ENCODE peak calls at places on chromosome 9, in five cellular contexts. S is pancreas; J is cardiac muscle cell; I is PC-3; Y is CD8-positive, alpha-beta memory T cell. Z is an unnamed sample. For H3K4me1, the result is how much of the 10 kb centered on the place peaks cover.

GRCh38 chr9:109497193-109498165 is 628 bp downstream of the PTPN3 start:
- DNase-seq in S (no peak), J (peak), I (peak), Y (no peak), Z (no peak)

GRCh38 chr9:87537625-87538024 is 40.0 kb downstream of the DAPK1 start:
- DNase-seq in S (no peak), J (no peak), I (no peak), Y (no peak), Z (no peak)

GRCh38 chr9:104758974-104759373 is 5.0 kb upstream of the NIPSNAP3B start:
- DNase-seq in S (no peak), J (no peak), I (no peak), Y (no peak), Z (no peak)

GRCh38 chr9:18343799-18344198 is 130.2 kb upstream of the ADAMTSL1 start:
- DNase-seq in S (no peak), J (no peak), I (no peak), Y (no peak), Z (no peak)

GRCh38 chr9:100619194-100619593 is 41.3 kb downstream of the CAVIN4 start:
- DNase-seq in S (peak), J (no peak), I (no peak), Y (no peak), Z (no peak)

GRCh38 chr9:32644698-32645097 is 9.2 kb upstream of the TAF1L start:
- DNase-seq in S (no peak), J (no peak), I (peak), Y (no peak), Z (peak)

GRCh38 chr9:106560540-106560939 is 302.4 kb upstream of the ZNF462 start:
- DNase-seq in S (no peak), J (no peak), I (no peak), Y (no peak), Z (no peak)

GRCh38 chr9:129283290-129283691 is 105.2 kb upstream of the IER5L start:
- DNase-seq in S (no peak), J (no peak), I (no peak), Y (no peak), Z (no peak)

GRCh38 chr9:112489039-112489546 is 2.5 kb downstream of the KIAA1958 start:
- DNase-seq in S (no peak), J (peak), I (no peak), Y (no peak), Z (no peak)

GRCh38 chr9:16060457-16061129 is 507.8 kb downstream of the CCDC171 start:
- DNase-seq in S (no peak), J (no peak), I (no peak), Y (no peak), Z (no peak)

GRCh38 chr9:29325855-29326254 is 1752.6 kb upstream of the C9orf72 start:
- DNase-seq in S (no peak), J (no peak), I (no peak), Y (no peak), Z (no peak)

GRCh38 chr9:16275795-16276624 is 594.5 kb downstream of the BNC2 start:
- DNase-seq in S (no peak), J (no peak), I (no peak), Y (no peak), Z (no peak)

GRCh38 chr9:94643176-94643575 is 3.9 kb upstream of the FBP1 start:
- DNase-seq in S (no peak), J (no peak), I (no peak), Y (no peak), Z (no peak)

GRCh38 chr9:109535365-109535764 is 37.3 kb upstream of the PTPN3 start:
- DNase-seq in S (no peak), J (no peak), I (no peak), Y (no peak), Z (no peak)

GRCh38 chr9:134224827-134225154 is 60.4 kb upstream of the RNU6ATAC start:
- DNase-seq in S (peak), J (no peak), I (no peak), Y (no peak), Z (no peak)

GRCh38 chr9:115154969-115155534 is 37.1 kb upstream of the TNC start:
- DNase-seq in S (no peak), J (no peak), I (no peak), Y (no peak), Z (no peak)

GRCh38 chr9:31259824-31260223 is 1124.6 kb upstream of the ACO1 start:
- DNase-seq in S (no peak), J (no peak), I (no peak), Y (peak), Z (no peak)

GRCh38 chr9:73806876-73807275 is 655.2 kb downstream of the ANXA1 start:
- DNase-seq in S (no peak), J (peak), I (no peak), Y (no peak), Z (no peak)

GRCh38 chr9:86407022-86407421 is 52.8 kb upstream of the TUT7 start:
- DNase-seq in S (peak), J (no peak), I (peak), Y (no peak), Z (no peak)

GRCh38 chr9:133704711-133705181 is 33.4 kb downstream of the SARDH start:
- DNase-seq in S (peak), J (no peak), I (no peak), Y (no peak), Z (no peak)

GRCh38 chr9:2854617-2855016 is 10.7 kb upstream of the PUM3 start:
- DNase-seq in S (no peak), J (no peak), I (no peak), Y (no peak), Z (no peak)

GRCh38 chr9:101536938-101537337 is 3.3 kb downstream of the RNF20 start:
- DNase-seq in S (no peak), J (peak), I (peak), Y (no peak), Z (peak)

GRCh38 chr9:115517335-115518075 is 399.5 kb upstream of the TNC start:
- DNase-seq in S (no peak), J (no peak), I (no peak), Y (no peak), Z (no peak)

GRCh38 chr9:75432386-75432785 is 344.1 kb downstream of the OSTF1 start:
- DNase-seq in S (no peak), J (no peak), I (no peak), Y (no peak), Z (no peak)

GRCh38 chr9:134617836-134618162 is 23.8 kb upstream of the COL5A1 start:
- DNase-seq in S (no peak), J (no peak), I (no peak), Y (no peak), Z (no peak)

GRCh38 chr9:113910036-113910639 is 34.0 kb downstream of the ZNF618 start:
- DNase-seq in S (peak), J (no peak), I (no peak), Y (no peak), Z (no peak)

DNA sequence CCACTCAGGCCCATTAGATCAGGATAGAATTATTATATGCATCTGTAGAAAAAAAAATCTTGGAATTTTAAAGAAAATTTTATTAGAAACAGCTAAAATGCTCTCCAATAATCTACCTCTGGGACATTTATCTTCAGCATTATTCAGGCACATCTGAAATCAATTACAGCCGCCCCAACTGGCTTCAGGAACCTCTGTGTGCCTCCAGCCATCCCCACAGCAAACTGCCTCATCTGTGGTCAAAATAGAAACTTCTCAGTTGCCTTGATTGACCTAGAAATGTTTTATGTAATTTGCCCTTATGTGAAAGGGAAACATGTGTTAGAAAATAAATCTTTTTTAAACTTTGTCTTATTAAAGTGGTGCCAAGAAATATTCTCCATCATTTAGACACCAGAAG is 120.1 kb upstream of the LPAR1 start:
- DNase-seq in S (no peak), J (no peak), I (no peak), Y (no peak), Z (no peak)
- H3K27ac ChIP-seq in S (no peak), J (no peak), I (no peak), Y (no peak), Z (no peak)

GRCh38 chr9:4117835-4118610 is 181.8 kb downstream of the GLIS3 start:
- DNase-seq in S (peak), J (no peak), I (no peak), Y (no peak), Z (no peak)
- H3K4me1 ChIP-seq in S (under half), J (under half), I (under half), Y (under half), Z (under half)

DNA sequence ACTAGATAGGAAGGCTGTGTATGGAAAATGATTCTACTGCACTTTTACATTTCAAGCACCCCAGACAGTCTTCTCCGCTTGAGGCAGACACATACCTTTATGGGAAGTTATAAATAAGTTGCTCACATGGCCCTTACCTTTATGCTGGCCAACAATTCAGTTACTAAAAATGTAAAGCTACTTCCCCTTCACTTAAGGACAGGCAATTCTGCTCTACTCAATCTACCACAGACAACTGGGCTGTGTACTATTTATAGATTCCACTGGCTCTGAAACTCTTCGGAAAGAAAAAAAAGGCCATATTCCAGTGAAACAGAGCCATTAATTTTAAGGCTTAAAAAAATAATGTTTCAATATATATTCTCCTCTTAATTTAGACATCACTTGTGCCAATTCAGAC is 59.4 kb downstream of the ELAVL2 start:
- DNase-seq in S (no peak), J (peak), I (no peak), Y (no peak), Z (no peak)
- H3K27ac ChIP-seq in S (no peak), J (peak), I (no peak), Y (no peak), Z (no peak)

GRCh38 chr9:84691634-84692033 is 22.1 kb downstream of the NTRK2 start:
- DNase-seq in S (no peak), J (no peak), I (no peak), Y (no peak), Z (no peak)

GRCh38 chr9:84697042-84697441 is 27.5 kb downstream of the NTRK2 start:
- DNase-seq in S (no peak), J (no peak), I (no peak), Y (no peak), Z (no peak)

GRCh38 chr9:84699897-84700395 is 30.4 kb downstream of the NTRK2 start:
- DNase-seq in S (no peak), J (no peak), I (no peak), Y (no peak), Z (no peak)

GRCh38 chr9:84697494-84698114 is 28.1 kb downstream of the NTRK2 start:
- DNase-seq in S (peak), J (peak), I (peak), Y (no peak), Z (peak)

DNA sequence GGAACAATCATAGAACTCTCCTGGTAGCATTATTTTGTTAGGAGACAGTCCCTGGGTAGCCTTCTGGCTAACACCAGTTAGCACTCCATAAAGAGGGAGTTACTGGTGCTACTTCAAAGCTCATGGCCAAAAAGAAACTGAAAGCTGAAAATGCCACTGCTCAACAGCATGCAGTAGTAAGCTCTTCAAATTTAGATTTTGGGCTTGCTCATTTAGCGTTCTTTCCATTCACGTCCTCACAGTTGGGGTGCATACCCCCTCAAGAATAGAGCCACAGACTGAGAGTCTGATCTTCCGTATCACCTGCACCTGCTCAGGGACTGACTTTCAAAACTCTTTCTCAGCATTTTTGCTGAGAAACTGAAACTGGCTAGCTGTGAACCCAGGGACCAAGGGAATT is 24.7 kb downstream of the NTRK2 start:
- DNase-seq in S (no peak), J (no peak), I (no peak), Y (no peak), Z (no peak)
- H3K4me1 ChIP-seq in S (under half), J (under half), I (under half), Y (under half), Z (under half)

Z was measured in endothelial cell of umbilical vein.